ENCODE peak calls at places on chromosomes 5 and 9, in four cellular contexts. One of them, this sample, is unnamed.

GRCh38 chr9:136512651-136513066 is 29.8 kb upstream of the SEC16A start:
- DNase-seq in transverse colon: no peak
- DNase-seq in suprapubic skin: no peak
- DNase-seq in fibroblast of the aortic adventitia: no peak
- DNase-seq in this sample: no peak

GRCh38 chr5:42057254-42057690 is 132.2 kb downstream of the FBXO4 start:
- DNase-seq in transverse colon: peak
- DNase-seq in suprapubic skin: no peak
- DNase-seq in fibroblast of the aortic adventitia: peak
- DNase-seq in this sample: no peak

GRCh38 chr5:67476531-67476930 is 279.9 kb upstream of the CD180 start:
- DNase-seq in transverse colon: no peak
- DNase-seq in suprapubic skin: no peak
- DNase-seq in fibroblast of the aortic adventitia: no peak
- DNase-seq in this sample: no peak

GRCh38 chr9:134192951-134193731 is 28.8 kb upstream of the RNU6ATAC start:
- DNase-seq in transverse colon: no peak
- DNase-seq in suprapubic skin: peak
- DNase-seq in fibroblast of the aortic adventitia: no peak
- DNase-seq in this sample: no peak

GRCh38 chr5:41115281-41115680 is 44.1 kb upstream of the MROH2B start:
- DNase-seq in transverse colon: no peak
- DNase-seq in suprapubic skin: no peak
- DNase-seq in fibroblast of the aortic adventitia: peak
- DNase-seq in this sample: no peak

GRCh38 chr5:163564321-163564924 is 59.0 kb downstream of the MAT2B start:
- DNase-seq in transverse colon: peak
- DNase-seq in suprapubic skin: no peak
- DNase-seq in fibroblast of the aortic adventitia: peak
- DNase-seq in this sample: no peak

GRCh38 chr5:159038907-159039306 is 60.8 kb downstream of the EBF1 start:
- DNase-seq in transverse colon: no peak
- DNase-seq in suprapubic skin: no peak
- DNase-seq in fibroblast of the aortic adventitia: peak
- DNase-seq in this sample: no peak

GRCh38 chr5:56270058-56270457 is 36.9 kb upstream of the ANKRD55 start:
- DNase-seq in transverse colon: no peak
- DNase-seq in suprapubic skin: no peak
- DNase-seq in fibroblast of the aortic adventitia: no peak
- DNase-seq in this sample: no peak

GRCh38 chr9:122151267-122151828 is 8.2 kb downstream of the NDUFA8 start:
- DNase-seq in transverse colon: no peak
- DNase-seq in suprapubic skin: no peak
- DNase-seq in fibroblast of the aortic adventitia: no peak
- DNase-seq in this sample: no peak

GRCh38 chr5:54390015-54390414 is 65.5 kb upstream of the HSPB3 start:
- DNase-seq in transverse colon: peak
- DNase-seq in suprapubic skin: no peak
- DNase-seq in fibroblast of the aortic adventitia: peak
- DNase-seq in this sample: no peak

GRCh38 chr5:124080256-124080655 is 568.3 kb downstream of the CSNK1G3 start:
- DNase-seq in transverse colon: no peak
- DNase-seq in suprapubic skin: no peak
- DNase-seq in fibroblast of the aortic adventitia: no peak
- DNase-seq in this sample: no peak

GRCh38 chr5:101390317-101390908 is 487.3 kb upstream of the ST8SIA4 start:
- DNase-seq in transverse colon: no peak
- DNase-seq in suprapubic skin: no peak
- DNase-seq in fibroblast of the aortic adventitia: peak
- DNase-seq in this sample: no peak

GRCh38 chr5:68264024-68264956 is 48.7 kb downstream of the PIK3R1 start:
- DNase-seq in transverse colon: no peak
- DNase-seq in suprapubic skin: no peak
- DNase-seq in fibroblast of the aortic adventitia: peak
- DNase-seq in this sample: no peak

GRCh38 chr9:80059979-80060378 is 488.2 kb downstream of the TLE4 start:
- DNase-seq in transverse colon: no peak
- DNase-seq in suprapubic skin: no peak
- DNase-seq in fibroblast of the aortic adventitia: no peak
- DNase-seq in this sample: no peak

GRCh38 chr5:76475358-76475757 is 72.3 kb downstream of the IQGAP2 start:
- DNase-seq in transverse colon: no peak
- DNase-seq in suprapubic skin: no peak
- DNase-seq in fibroblast of the aortic adventitia: no peak
- DNase-seq in this sample: no peak

GRCh38 chr5:154421868-154422267 is 23.9 kb upstream of the SAP30L start:
- DNase-seq in transverse colon: no peak
- DNase-seq in suprapubic skin: no peak
- DNase-seq in fibroblast of the aortic adventitia: no peak
- DNase-seq in this sample: no peak

GRCh38 chr5:67214713-67215591 is 18.4 kb upstream of the CD180 start:
- DNase-seq in transverse colon: peak
- DNase-seq in suprapubic skin: no peak
- DNase-seq in fibroblast of the aortic adventitia: no peak
- DNase-seq in this sample: no peak

GRCh38 chr5:55982957-55983381 is 11.8 kb downstream of the IL6ST start:
- DNase-seq in transverse colon: peak
- DNase-seq in suprapubic skin: no peak
- DNase-seq in fibroblast of the aortic adventitia: peak
- DNase-seq in this sample: no peak

GRCh38 chr5:572398-573019 is 39.6 kb upstream of the CEP72 start:
- DNase-seq in transverse colon: no peak
- DNase-seq in suprapubic skin: no peak
- DNase-seq in fibroblast of the aortic adventitia: no peak
- DNase-seq in this sample: no peak

GRCh38 chr9:74447451-74448193 is 49.5 kb upstream of the RORB start:
- DNase-seq in transverse colon: no peak
- DNase-seq in suprapubic skin: no peak
- DNase-seq in fibroblast of the aortic adventitia: no peak
- DNase-seq in this sample: no peak

GRCh38 chr5:172768098-172768572 is 2.9 kb downstream of the DUSP1 start:
- DNase-seq in transverse colon: no peak
- DNase-seq in suprapubic skin: no peak
- DNase-seq in fibroblast of the aortic adventitia: no peak
- DNase-seq in this sample: no peak

GRCh38 chr9:8613346-8613825 is 813.8 kb upstream of the DMAC1 start:
- DNase-seq in transverse colon: no peak
- DNase-seq in suprapubic skin: no peak
- DNase-seq in fibroblast of the aortic adventitia: peak
- DNase-seq in this sample: no peak

DNA sequence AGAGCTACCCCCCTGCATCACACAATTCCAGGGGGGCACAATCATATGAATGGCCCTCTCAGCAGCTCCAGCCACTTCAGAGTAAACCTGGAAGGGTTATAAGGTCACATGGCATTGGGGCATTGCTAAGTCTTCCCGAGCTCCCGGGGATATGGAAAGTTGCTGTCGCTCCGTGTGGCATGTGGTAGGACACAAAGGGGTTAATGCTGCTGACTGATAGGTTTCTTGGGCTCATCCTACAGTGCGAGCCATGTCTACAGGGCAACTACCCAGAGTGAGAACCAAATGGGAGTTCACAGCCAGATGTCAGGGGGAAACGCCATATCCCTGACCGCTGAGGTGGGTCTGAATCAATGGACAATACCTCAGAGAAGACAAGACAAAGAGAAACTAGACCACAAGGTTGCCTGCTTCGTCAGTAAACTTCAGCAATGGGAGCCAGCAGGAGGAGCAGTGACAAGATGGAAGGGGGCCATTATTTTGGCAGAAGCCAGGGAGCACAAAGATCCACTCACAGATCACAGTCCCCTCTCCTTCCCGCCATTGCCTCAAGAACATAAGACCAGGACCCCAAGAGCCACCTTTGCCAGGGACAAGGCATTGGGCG is 52.4 kb upstream of the SHISAL2B start:
- DNase-seq in transverse colon: no peak
- DNase-seq in suprapubic skin: no peak
- DNase-seq in fibroblast of the aortic adventitia: no peak
- DNase-seq in this sample: no peak
- TF ChIP-seq CTCF in transverse colon: no peak
- TF ChIP-seq CTCF in suprapubic skin: no peak
- TF ChIP-seq CTCF in fibroblast of the aortic adventitia: no peak
- TF ChIP-seq CTCF in this sample: no peak

GRCh38 chr5:15191012-15191411 is 309.0 kb upstream of the FBXL7 start:
- DNase-seq in transverse colon: no peak
- DNase-seq in suprapubic skin: no peak
- DNase-seq in fibroblast of the aortic adventitia: no peak
- DNase-seq in this sample: no peak
- TF ChIP-seq CTCF in transverse colon: no peak
- TF ChIP-seq CTCF in suprapubic skin: no peak
- TF ChIP-seq CTCF in fibroblast of the aortic adventitia: no peak
- TF ChIP-seq CTCF in this sample: no peak

GRCh38 chr5:52786937-52787599 is 648 bp upstream of the ITGA1 start:
- DNase-seq in transverse colon: peak
- DNase-seq in suprapubic skin: no peak
- DNase-seq in fibroblast of the aortic adventitia: peak
- DNase-seq in this sample: no peak
- TF ChIP-seq CTCF in transverse colon: peak
- TF ChIP-seq CTCF in suprapubic skin: peak
- TF ChIP-seq CTCF in fibroblast of the aortic adventitia: peak
- TF ChIP-seq CTCF in this sample: no peak

GRCh38 chr5:1772634-1773033 is 27.0 kb downstream of the MRPL36 start:
- DNase-seq in transverse colon: no peak
- DNase-seq in suprapubic skin: no peak
- DNase-seq in fibroblast of the aortic adventitia: peak
- DNase-seq in this sample: peak
- TF ChIP-seq CTCF in transverse colon: no peak
- TF ChIP-seq CTCF in suprapubic skin: no peak
- TF ChIP-seq CTCF in fibroblast of the aortic adventitia: peak
- TF ChIP-seq CTCF in this sample: no peak

GRCh38 chr9:85332487-85332886 is 409.3 kb downstream of the AGTPBP1 start:
- DNase-seq in transverse colon: no peak
- DNase-seq in suprapubic skin: no peak
- DNase-seq in fibroblast of the aortic adventitia: no peak
- DNase-seq in this sample: no peak
- TF ChIP-seq CTCF in transverse colon: no peak
- TF ChIP-seq CTCF in suprapubic skin: no peak
- TF ChIP-seq CTCF in fibroblast of the aortic adventitia: no peak
- TF ChIP-seq CTCF in this sample: no peak

GRCh38 chr5:146048994-146049703 is 56.2 kb downstream of the PLAC8L1 start:
- DNase-seq in transverse colon: peak
- DNase-seq in suprapubic skin: no peak
- DNase-seq in fibroblast of the aortic adventitia: peak
- DNase-seq in this sample: no peak

GRCh38 chr5:146047396-146047795 is 58.0 kb downstream of the PLAC8L1 start:
- DNase-seq in transverse colon: peak
- DNase-seq in suprapubic skin: no peak
- DNase-seq in fibroblast of the aortic adventitia: no peak
- DNase-seq in this sample: no peak

GRCh38 chr5:146051678-146052077 is 53.7 kb downstream of the PLAC8L1 start:
- DNase-seq in transverse colon: no peak
- DNase-seq in suprapubic skin: no peak
- DNase-seq in fibroblast of the aortic adventitia: peak
- DNase-seq in this sample: no peak

GRCh38 chr5:146050061-146050460 is 55.3 kb downstream of the PLAC8L1 start:
- DNase-seq in transverse colon: no peak
- DNase-seq in suprapubic skin: no peak
- DNase-seq in fibroblast of the aortic adventitia: no peak
- DNase-seq in this sample: no peak

GRCh38 chr5:146049704-146050026 is 55.7 kb downstream of the PLAC8L1 start:
- DNase-seq in transverse colon: no peak
- DNase-seq in suprapubic skin: no peak
- DNase-seq in fibroblast of the aortic adventitia: no peak
- DNase-seq in this sample: no peak
- TF ChIP-seq CTCF in transverse colon: no peak
- TF ChIP-seq CTCF in suprapubic skin: no peak
- TF ChIP-seq CTCF in fibroblast of the aortic adventitia: no peak
- TF ChIP-seq CTCF in this sample: no peak

DNA sequence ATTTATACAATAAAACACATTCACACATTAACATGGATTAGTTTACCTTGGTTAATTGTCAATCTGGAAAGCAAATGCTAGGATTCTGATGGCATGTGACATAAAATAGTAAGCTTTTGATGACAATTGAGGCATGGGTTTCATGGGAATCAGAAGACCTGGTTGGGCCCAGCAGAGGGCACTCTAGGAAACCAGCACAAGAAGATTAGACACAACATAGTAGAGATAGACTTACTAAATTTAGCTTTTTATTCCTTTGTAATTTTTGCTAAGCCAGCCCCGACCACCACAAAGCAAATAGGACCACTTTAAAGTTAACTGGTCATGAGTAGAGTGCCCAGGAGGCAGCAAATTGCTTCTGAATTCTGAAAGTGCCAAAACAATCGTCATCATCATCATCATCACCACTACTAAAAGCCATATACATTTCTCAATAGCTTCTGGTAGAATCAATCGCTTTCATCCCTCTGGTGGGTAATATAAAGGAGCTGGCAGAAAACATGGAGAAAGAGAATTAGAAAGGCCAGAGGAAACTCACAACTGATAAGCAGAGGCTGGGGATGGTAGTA is 163.2 kb downstream of the ARRDC3 start:
- DNase-seq in transverse colon: no peak
- DNase-seq in suprapubic skin: no peak
- DNase-seq in fibroblast of the aortic adventitia: no peak
- DNase-seq in this sample: no peak
- TF ChIP-seq CTCF in transverse colon: no peak
- TF ChIP-seq CTCF in suprapubic skin: no peak
- TF ChIP-seq CTCF in fibroblast of the aortic adventitia: peak
- TF ChIP-seq CTCF in this sample: no peak

GRCh38 chr5:17185776-17186175 is 31.7 kb upstream of the BASP1 start:
- DNase-seq in transverse colon: peak
- DNase-seq in suprapubic skin: no peak
- DNase-seq in fibroblast of the aortic adventitia: peak
- DNase-seq in this sample: no peak
- TF ChIP-seq CTCF in transverse colon: no peak
- TF ChIP-seq CTCF in suprapubic skin: no peak
- TF ChIP-seq CTCF in fibroblast of the aortic adventitia: peak
- TF ChIP-seq CTCF in this sample: no peak

This sample was measured in CD14-positive monocyte.